ENCODE peak calls at places on chromosomes 5 and 9, in four cellular contexts. G is spleen, D is Peyer's patch, R is ovary. Q is an unnamed sample.

GRCh38 chr5:144972317-144972716 is 801.6 kb downstream of the KCTD16 start:
- DNase-seq in D (no peak), R (no peak), G (no peak), Q (no peak)

GRCh38 chr9:20442461-20443319 is 179.6 kb downstream of the MLLT3 start:
- DNase-seq in R (no peak), D (no peak), G (no peak), Q (no peak)

GRCh38 chr5:174455301-174455700 is 269.1 kb upstream of the MSX2 start:
- DNase-seq in D (no peak), R (no peak), G (no peak), Q (no peak)

GRCh38 chr9:134360897-134361296 is 34.6 kb downstream of the RXRA start:
- DNase-seq in G (no peak), R (no peak), D (peak; percentile 83), Q (no peak)

GRCh38 chr9:14715102-14715501 is 7.4 kb downstream of the CER1 start:
- DNase-seq in R (no peak), D (no peak), G (no peak), Q (no peak)

GRCh38 chr5:128264567-128264966 is 181.0 kb downstream of the SLC12A2 start:
- DNase-seq in R (no peak), D (no peak), G (no peak), Q (no peak)

GRCh38 chr5:10583663-10584572 is 20.0 kb downstream of the ANKRD33B start:
- DNase-seq in G (peak; percentile 60), R (no peak), D (no peak), Q (no peak)

GRCh38 chr5:169893586-169893985 is 86.7 kb downstream of the INSYN2B start:
- DNase-seq in D (no peak), G (no peak), R (no peak), Q (no peak)

GRCh38 chr5:142426129-142426641 is 101.4 kb upstream of the SPRY4 start:
- DNase-seq in R (no peak), D (peak; percentile 63), G (no peak), Q (no peak)

GRCh38 chr5:5883116-5883515 is 460.6 kb downstream of the ICE1 start:
- DNase-seq in G (no peak), R (no peak), D (no peak), Q (no peak)

GRCh38 chr9:114888599-114888998 is 41.8 kb downstream of the TNFSF8 start:
- DNase-seq in G (no peak), D (no peak), R (no peak), Q (no peak)

GRCh38 chr5:10352404-10353240 is 873 bp upstream of the MARCHF6 start:
- DNase-seq in R (no peak), G (no peak), D (no peak), Q (no peak)

GRCh38 chr5:12292610-12293204 is 388.5 kb upstream of the CTNND2 start:
- DNase-seq in R (no peak), G (no peak), D (no peak), Q (no peak)

GRCh38 chr5:176850371-176851245 is 40.2 kb downstream of the UNC5A start:
- DNase-seq in D (no peak), G (no peak), R (no peak), Q (no peak)

GRCh38 chr9:136694163-136694864 is 7.1 kb upstream of the AGPAT2 start:
- DNase-seq in D (peak; percentile 81), G (no peak), R (no peak), Q (no peak)

GRCh38 chr9:28976684-28977083 is 1403.4 kb upstream of the C9orf72 start:
- DNase-seq in G (no peak), D (no peak), R (no peak), Q (no peak)

GRCh38 chr9:127790094-127790855 is 4.4 kb downstream of the CDK9 start:
- DNase-seq in R (no peak), D (no peak), G (no peak), Q (no peak)
- TF ChIP-seq POLR2A in R (no peak), D (no peak), G (no peak), Q (no peak)

DNA sequence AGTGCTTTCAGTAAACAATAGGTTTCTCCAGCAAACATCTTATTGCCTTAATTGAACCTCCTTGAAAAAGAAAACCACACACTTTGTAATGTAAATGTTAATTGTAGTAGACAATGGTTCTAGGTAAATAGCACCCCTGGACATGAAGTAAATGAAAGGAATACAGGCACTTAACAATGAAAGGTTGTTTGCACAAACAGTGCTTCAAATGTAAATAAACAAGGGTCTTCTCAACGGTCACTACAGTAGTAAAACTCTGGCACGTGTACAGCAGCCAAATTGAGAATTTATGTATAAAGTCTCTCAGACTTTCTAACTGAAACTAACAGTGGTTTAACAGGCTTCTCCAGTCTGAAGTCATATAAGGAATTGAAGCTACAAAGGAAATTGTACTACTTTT is 218.4 kb downstream of the MEF2C start:
- DNase-seq in D (no peak), R (no peak), G (no peak), Q (no peak)
- H3K4me3 ChIP-seq in D (no peak overlapping the region), R (no peak overlapping the region), G (no peak overlapping the region), Q (no peak overlapping the region)

GRCh38 chr9:121310571-121310970 is 42.6 kb downstream of the GSN start:
- DNase-seq in R (no peak), D (peak; percentile 24), G (peak; percentile 50), Q (no peak)
- H3K36me3 ChIP-seq in R (no peaks in the 10 kb centered on the region), D (no peaks in the 10 kb centered on the region), G (no peaks in the 10 kb centered on the region), Q (peaks cover 93% of the 10 kb centered on the region)

GRCh38 chr9:131436386-131436785 is 42.5 kb downstream of the PRRC2B start:
- DNase-seq in G (peak; percentile 51), D (no peak), R (no peak), Q (peak; percentile 57)

GRCh38 chr9:131441441-131441840 is 47.6 kb downstream of the PRRC2B start:
- DNase-seq in R (no peak), G (peak; percentile 73), D (peak; percentile 54), Q (peak; percentile 17)

GRCh38 chr9:131436865-131437271 is 43.0 kb downstream of the PRRC2B start:
- DNase-seq in D (no peak), R (no peak), G (peak; percentile 7), Q (peak; percentile 16)

GRCh38 chr9:131439224-131439623 is 45.3 kb downstream of the PRRC2B start:
- DNase-seq in G (no peak), D (no peak), R (no peak), Q (no peak)

GRCh38 chr9:131438190-131438589 is 44.3 kb downstream of the PRRC2B start:
- DNase-seq in R (no peak), D (no peak), G (no peak), Q (no peak)
- TF ChIP-seq POLR2A in R (no peak), D (no peak), G (no peak), Q (no peak)

GRCh38 chr9:131402738-131403492 is 9.0 kb downstream of the PRRC2B start:
- DNase-seq in R (peak; percentile 93), D (peak; percentile 89), G (peak; percentile 80), Q (peak; percentile 94)
- H3K4me3 ChIP-seq in R (no peak overlapping the region), D (peak overlapping the region; percentile 11), G (no peak overlapping the region), Q (peak overlapping the region; percentile 19)

DNA sequence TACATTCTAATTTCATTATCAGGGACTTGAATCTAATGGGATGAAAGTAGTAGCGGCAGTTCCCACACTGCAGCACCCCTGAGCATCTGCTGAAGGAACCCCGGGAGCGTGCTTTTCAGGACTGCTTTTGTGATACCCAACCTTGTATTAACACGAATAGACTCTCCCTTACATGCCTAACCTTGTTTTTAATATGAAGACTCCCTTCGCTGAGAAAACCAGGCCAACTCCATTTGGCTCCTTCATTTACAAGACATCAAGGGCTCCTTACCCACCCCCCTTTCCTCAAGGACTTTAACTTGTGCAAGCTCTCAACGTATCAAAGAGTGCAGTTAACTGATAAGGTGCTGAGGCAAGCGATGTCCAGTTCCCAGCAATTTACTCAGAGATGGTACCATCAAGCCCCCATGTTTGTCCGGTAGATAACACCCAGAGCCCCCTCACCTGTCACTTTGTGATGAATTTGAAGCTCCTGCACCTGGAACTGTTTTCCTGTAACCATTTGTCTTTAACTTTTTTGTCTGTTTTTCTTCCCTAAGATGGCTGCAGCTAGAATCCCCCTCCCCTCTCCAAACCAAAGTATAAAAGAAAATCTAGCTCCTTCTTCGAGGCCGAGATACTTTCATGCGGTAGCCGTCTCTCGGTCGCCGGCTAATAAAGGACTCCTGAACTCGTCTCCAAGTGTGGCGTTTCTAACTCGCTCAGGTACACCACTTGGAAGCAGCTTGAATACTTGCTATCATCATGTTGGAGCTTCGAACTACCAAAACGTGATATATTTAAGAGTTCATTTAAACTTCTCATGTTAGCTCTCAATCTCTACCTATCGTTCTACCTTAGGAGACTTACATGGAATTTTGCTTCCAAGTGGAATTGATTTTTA is 10.7 kb downstream of the HNRNPH1 start:
- DNase-seq in R (no peak), G (peak; percentile 32), D (no peak), Q (peak; percentile 35)
- H3K36me3 ChIP-seq in R (no peaks in the 10 kb centered on the region), G (peaks cover 9% of the 10 kb centered on the region), D (no peaks in the 10 kb centered on the region), Q (peaks cover 86% of the 10 kb centered on the region)

GRCh38 chr5:134465856-134466240 is 54.2 kb upstream of the CDKN2AIPNL start:
- DNase-seq in R (peak; percentile 91), D (peak; percentile 94), G (peak; percentile 94), Q (peak; percentile 94)
- TF ChIP-seq POLR2A in R (peak; percentile 67), D (peak; percentile 46), G (peak; percentile 77), Q (no peak)

GRCh38 chr5:132437604-132438275 is 52.8 kb downstream of the IRF1 start:
- DNase-seq in R (peak; percentile 87), D (peak; percentile 93), G (peak; percentile 93), Q (no peak)

GRCh38 chr5:132435891-132436290 is 54.7 kb downstream of the IRF1 start:
- DNase-seq in D (no peak), G (no peak), R (peak; percentile 6), Q (no peak)

GRCh38 chr5:132436936-132437335 is 53.6 kb downstream of the IRF1 start:
- DNase-seq in G (no peak), R (peak; percentile 8), D (no peak), Q (no peak)

GRCh38 chr5:132438931-132439330 is 51.6 kb downstream of the IRF1 start:
- DNase-seq in R (no peak), D (no peak), G (no peak), Q (no peak)

GRCh38 chr5:132439521-132440206 is 50.9 kb downstream of the IRF1 start:
- DNase-seq in R (peak; percentile 87), G (no peak), D (peak; percentile 70), Q (no peak)
- H3K4me3 ChIP-seq in R (no peak overlapping the region), G (no peak overlapping the region), D (no peak overlapping the region), Q (no peak overlapping the region)

GRCh38 chr5:116487045-116487444 is 87.6 kb downstream of the SEMA6A start:
- DNase-seq in G (no peak), R (no peak), D (no peak), Q (no peak)
- H3K36me3 ChIP-seq in G (no peaks in the 10 kb centered on the region), R (no peaks in the 10 kb centered on the region), D (no peaks in the 10 kb centered on the region), Q (peaks cover 49% of the 10 kb centered on the region)